ENCODE peak calls at places on chromosome 6, in eight cellular contexts. L is PC-3; H is aorta; O is coronary artery; B is CD8-positive, alpha-beta T cell; S is ovary; X is uterus; M is hepatocyte. Z is an unnamed sample.

GRCh38 chr6:112651239-112651638 is 304.1 kb downstream of the RFPL4B start:
- DNase-seq in L (no peak), H (no peak), O (no peak), B (no peak), S (no peak), X (no peak), M (no peak), Z (no peak)

GRCh38 chr6:27312146-27312949 is at the start of gene POM121L2:
- DNase-seq in L (peak), H (peak), O (no peak), B (peak), S (no peak), X (no peak), M (peak), Z (no peak)

GRCh38 chr6:170537329-170537728 is 15.8 kb downstream of the PSMB1 start:
- DNase-seq in L (no peak), H (no peak), O (no peak), B (no peak), S (no peak), X (no peak), M (no peak), Z (no peak)

GRCh38 chr6:4487538-4487937 is 288.7 kb upstream of the CDYL start:
- DNase-seq in L (peak), H (no peak), O (no peak), B (no peak), S (no peak), X (no peak), M (peak), Z (peak)

GRCh38 chr6:138509371-138509770 is 10.1 kb upstream of the NHSL1 start:
- DNase-seq in L (peak), H (peak), O (no peak), B (peak), S (no peak), X (no peak), M (peak), Z (no peak)

GRCh38 chr6:158560787-158561246 is 926 bp downstream of the TMEM181 start:
- DNase-seq in L (peak), H (peak), O (peak), B (no peak), S (peak), X (no peak), M (peak), Z (no peak)

GRCh38 chr6:21185849-21186478 is 407.6 kb upstream of the SOX4 start:
- DNase-seq in L (no peak), H (no peak), O (no peak), B (no peak), S (no peak), X (no peak), M (no peak), Z (no peak)

GRCh38 chr6:170080828-170081368 is 210.0 kb downstream of the DLL1 start:
- DNase-seq in L (no peak), H (peak), O (peak), B (no peak), S (no peak), X (no peak), M (no peak), Z (no peak)

GRCh38 chr6:167056370-167056769 is 57.2 kb downstream of the CEP43 start:
- DNase-seq in L (no peak), H (no peak), O (no peak), B (no peak), S (no peak), X (no peak), M (no peak), Z (no peak)

GRCh38 chr6:108736832-108737231 is 111.4 kb upstream of the ARMC2 start:
- DNase-seq in L (peak), H (peak), O (peak), B (no peak), S (no peak), X (peak), M (peak), Z (peak)

GRCh38 chr6:119313937-119314893 is 35.3 kb downstream of the MAN1A1 start:
- DNase-seq in L (no peak), H (no peak), O (no peak), B (no peak), S (no peak), X (no peak), M (no peak), Z (no peak)

GRCh38 chr6:68976260-68976659 is 341.2 kb downstream of the ADGRB3 start:
- DNase-seq in L (peak), H (no peak), O (no peak), B (no peak), S (no peak), X (no peak), M (no peak), Z (no peak)

GRCh38 chr6:107491791-107492674 is 2.1 kb downstream of the SOBP start:
- DNase-seq in L (no peak), H (peak), O (no peak), B (no peak), S (peak), X (peak), M (no peak), Z (no peak)

GRCh38 chr6:101079696-101080270 is 198.7 kb upstream of the ASCC3 start:
- DNase-seq in L (no peak), H (no peak), O (no peak), B (no peak), S (no peak), X (no peak), M (no peak), Z (no peak)

GRCh38 chr6:144652292-144652891 is 367.3 kb downstream of the UTRN start:
- DNase-seq in L (no peak), H (no peak), O (no peak), B (no peak), S (no peak), X (no peak), M (no peak), Z (no peak)

GRCh38 chr6:45787384-45787783 is 228.3 kb downstream of the CLIC5 start:
- DNase-seq in L (no peak), H (no peak), O (no peak), B (no peak), S (no peak), X (no peak), M (no peak), Z (no peak)

GRCh38 chr6:108746411-108746810 is 101.8 kb upstream of the ARMC2 start:
- DNase-seq in L (no peak), H (no peak), O (no peak), B (no peak), S (no peak), X (no peak), M (peak), Z (peak)

GRCh38 chr6:31401403-31401802 is 2.0 kb upstream of the MICA start:
- DNase-seq in L (peak), H (peak), O (no peak), B (no peak), S (peak), X (peak), M (peak), Z (peak)

GRCh38 chr6:127690092-127690491 is 113.1 kb downstream of the C6orf58 start:
- DNase-seq in L (peak), H (no peak), O (no peak), B (no peak), S (no peak), X (no peak), M (peak), Z (no peak)

GRCh38 chr6:154928325-154928922 is 66.7 kb upstream of the TIAM2 start:
- DNase-seq in L (peak), H (no peak), O (no peak), B (peak), S (peak), X (peak), M (peak), Z (no peak)

GRCh38 chr6:21845018-21845417 is 251.5 kb downstream of the SOX4 start:
- DNase-seq in L (no peak), H (no peak), O (no peak), B (no peak), S (no peak), X (no peak), M (no peak), Z (no peak)

GRCh38 chr6:12359051-12359450 is 68.9 kb downstream of the EDN1 start:
- DNase-seq in L (no peak), H (no peak), O (no peak), B (no peak), S (no peak), X (no peak), M (no peak), Z (no peak)

GRCh38 chr6:132096245-132096644 is 145.1 kb upstream of the CCN2 start:
- DNase-seq in L (no peak), H (no peak), O (no peak), B (no peak), S (no peak), X (no peak), M (no peak), Z (no peak)

GRCh38 chr6:5041955-5042354 is 38.1 kb upstream of the RPP40 start:
- DNase-seq in L (no peak), H (no peak), O (no peak), B (no peak), S (no peak), X (no peak), M (no peak), Z (no peak)

GRCh38 chr6:154345811-154346210 is 10.8 kb downstream of the IPCEF1 start:
- DNase-seq in L (no peak), H (no peak), O (no peak), B (no peak), S (no peak), X (no peak), M (no peak), Z (no peak)

GRCh38 chr6:100269189-100269588 is 195.5 kb downstream of the SIM1 start:
- DNase-seq in L (peak), H (no peak), O (no peak), B (no peak), S (no peak), X (no peak), M (no peak), Z (no peak)

GRCh38 chr6:75488026-75488425 is 5.6 kb downstream of the FILIP1 start:
- DNase-seq in L (no peak), H (no peak), O (no peak), B (no peak), S (no peak), X (peak), M (peak), Z (no peak)

GRCh38 chr6:122736166-122736565 is 43.4 kb upstream of the FABP7 start:
- DNase-seq in L (peak), H (no peak), O (no peak), B (no peak), S (no peak), X (no peak), M (no peak), Z (peak)

GRCh38 chr6:128586095-128586494 is 65.7 kb upstream of the PTPRK start:
- DNase-seq in L (no peak), H (no peak), O (no peak), B (no peak), S (no peak), X (no peak), M (no peak), Z (no peak)

GRCh38 chr6:107654736-107655135 is 164.8 kb downstream of the SOBP start:
- DNase-seq in L (no peak), H (no peak), O (no peak), B (no peak), S (no peak), X (no peak), M (no peak), Z (no peak)

GRCh38 chr6:124560836-124561585 is 401.2 kb upstream of the RNF217 start:
- DNase-seq in L (no peak), H (no peak), O (no peak), B (no peak), S (no peak), X (no peak), M (no peak), Z (no peak)

GRCh38 chr6:41367700-41368099 is 32.3 kb downstream of the NCR2 start:
- DNase-seq in L (peak), H (no peak), O (no peak), B (no peak), S (peak), X (peak), M (peak), Z (no peak)

GRCh38 chr6:19478273-19478672 is 358.9 kb upstream of the ID4 start:
- DNase-seq in L (no peak), H (no peak), O (no peak), B (no peak), S (no peak), X (no peak), M (no peak), Z (no peak)

GRCh38 chr6:98821739-98822405 is 12.5 kb upstream of the POU3F2 start:
- DNase-seq in L (no peak), H (no peak), O (no peak), B (no peak), S (no peak), X (no peak), M (no peak), Z (no peak)

GRCh38 chr6:32113386-32114352 is 4.5 kb upstream of the TNXB start:
- DNase-seq in L (peak), H (peak), O (peak), B (no peak), S (peak), X (peak), M (peak), Z (no peak)

GRCh38 chr6:109821494-109821893 is 130.4 kb downstream of the FIG4 start:
- DNase-seq in L (no peak), H (no peak), O (no peak), B (no peak), S (no peak), X (no peak), M (no peak), Z (no peak)

GRCh38 chr6:143742070-143742954 is 64.5 kb downstream of the PHACTR2 start:
- DNase-seq in L (no peak), H (peak), O (no peak), B (no peak), S (no peak), X (no peak), M (no peak), Z (no peak)

GRCh38 chr6:17971128-17972073 is 16.0 kb downstream of the KIF13A start:
- DNase-seq in L (peak), H (peak), O (no peak), B (no peak), S (no peak), X (peak), M (no peak), Z (no peak)

GRCh38 chr6:5525209-5525608 is 263.9 kb downstream of the FARS2 start:
- DNase-seq in L (no peak), H (no peak), O (no peak), B (no peak), S (no peak), X (no peak), M (peak), Z (no peak)

GRCh38 chr6:124670801-124671200 is 291.4 kb upstream of the RNF217 start:
- DNase-seq in L (no peak), H (no peak), O (no peak), B (no peak), S (no peak), X (no peak), M (no peak), Z (no peak)

GRCh38 chr6:1312444-1313363 is 806 bp downstream of the FOXQ1 start:
- DNase-seq in L (no peak), H (no peak), O (no peak), B (no peak), S (no peak), X (no peak), M (peak), Z (no peak)
- H3K27ac ChIP-seq in L (peak), H (no peak), O (no peak), B (no peak), S (no peak), X (no peak), M (peak), Z (peak)

DNA sequence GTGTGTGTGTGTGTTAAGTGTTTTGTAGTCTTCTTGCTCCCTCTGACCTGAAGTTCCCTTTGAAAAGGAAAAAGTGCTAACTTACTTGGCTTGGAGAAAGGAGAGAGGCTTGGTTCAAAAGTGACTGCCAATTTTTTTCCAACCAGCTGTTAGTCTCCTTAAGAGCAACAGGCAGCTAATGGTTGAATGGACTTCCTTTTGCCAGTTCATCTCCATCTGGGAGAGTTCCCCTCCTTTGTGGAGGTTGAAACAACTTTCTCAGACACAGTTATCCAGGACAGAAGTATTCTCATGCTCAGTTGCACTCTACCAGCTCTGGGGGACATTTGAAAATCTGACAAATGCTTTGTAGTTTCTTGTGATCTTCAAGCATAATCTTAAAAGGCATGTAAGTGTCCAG is 4.5 kb downstream of the RIPOR2 start:
- DNase-seq in L (no peak), H (no peak), O (no peak), B (no peak), S (no peak), X (no peak), M (no peak), Z (no peak)
- H3K27ac ChIP-seq in L (no peak), H (no peak), O (no peak), B (peak), S (no peak), X (peak), M (no peak), Z (no peak)

DNA sequence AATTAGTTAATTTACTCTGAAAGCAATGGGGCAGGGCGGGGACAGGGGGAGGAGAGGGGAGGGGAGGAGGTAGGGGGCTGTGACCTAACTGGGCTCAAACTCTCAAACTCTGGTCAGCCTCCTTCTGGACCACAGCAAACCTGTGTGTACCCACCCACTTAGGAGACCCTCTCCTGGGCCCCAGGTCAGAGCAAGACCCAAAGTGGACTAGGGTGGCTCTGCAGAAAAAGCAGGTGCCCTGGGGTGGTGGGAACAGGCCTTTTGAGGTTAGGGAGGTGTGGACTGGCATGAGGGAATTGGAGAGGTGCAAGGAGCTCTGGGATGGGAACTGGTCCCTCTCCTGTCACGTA is 51.3 kb downstream of the MRPL14 start:
- DNase-seq in L (no peak), H (no peak), O (no peak), B (no peak), S (no peak), X (no peak), M (no peak), Z (no peak)
- H3K27ac ChIP-seq in L (no peak), H (no peak), O (no peak), B (no peak), S (no peak), X (peak), M (peak), Z (peak)

GRCh38 chr6:149454405-149454848 is 30.4 kb downstream of the ZC3H12D start:
- DNase-seq in L (peak), H (peak), O (peak), B (no peak), S (peak), X (peak), M (peak), Z (no peak)
- H3K27ac ChIP-seq in L (no peak), H (no peak), O (peak), B (no peak), S (peak), X (peak), M (no peak), Z (no peak)

GRCh38 chr6:11043552-11043960 is 549 bp downstream of the ELOVL2 start:
- DNase-seq in L (no peak), H (no peak), O (no peak), B (no peak), S (no peak), X (no peak), M (peak), Z (no peak)
- H3K27ac ChIP-seq in L (no peak), H (no peak), O (no peak), B (no peak), S (no peak), X (no peak), M (no peak), Z (no peak)

DNA sequence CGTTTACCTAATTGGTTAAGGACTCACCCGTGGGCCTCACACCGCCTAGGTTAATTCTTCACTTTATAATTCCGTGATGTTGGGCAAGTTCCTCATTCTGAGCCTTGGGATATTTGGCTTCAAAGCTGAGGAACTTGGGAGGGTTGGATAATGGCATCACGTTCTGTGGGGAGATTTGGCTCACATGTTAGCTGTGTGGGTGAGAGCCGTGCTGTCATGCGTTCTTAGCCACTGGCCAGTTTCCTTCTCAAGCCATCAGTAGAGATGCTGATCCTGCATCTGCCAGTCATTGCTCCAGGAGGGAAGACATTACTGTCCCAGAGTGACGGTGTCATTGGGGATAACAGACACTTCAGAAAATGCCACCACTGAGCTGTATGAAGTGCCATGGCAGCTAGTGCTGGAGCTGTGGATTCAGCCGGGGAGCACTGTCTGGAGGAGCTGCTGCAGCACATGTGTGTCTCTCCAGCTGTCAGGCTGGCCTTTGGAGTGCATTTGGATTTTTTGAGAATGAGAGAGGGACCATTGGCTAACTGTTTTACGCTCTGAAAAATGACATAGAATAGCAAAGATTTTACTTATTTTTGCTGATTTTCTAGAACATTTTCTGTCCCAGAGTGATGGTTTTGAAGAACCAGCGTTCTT is 16.5 kb downstream of the IGF2R start:
- DNase-seq in L (no peak), H (no peak), O (no peak), B (no peak), S (no peak), X (no peak), M (no peak), Z (no peak)
- H3K27ac ChIP-seq in L (peak), H (no peak), O (no peak), B (no peak), S (no peak), X (no peak), M (no peak), Z (peak)

DNA sequence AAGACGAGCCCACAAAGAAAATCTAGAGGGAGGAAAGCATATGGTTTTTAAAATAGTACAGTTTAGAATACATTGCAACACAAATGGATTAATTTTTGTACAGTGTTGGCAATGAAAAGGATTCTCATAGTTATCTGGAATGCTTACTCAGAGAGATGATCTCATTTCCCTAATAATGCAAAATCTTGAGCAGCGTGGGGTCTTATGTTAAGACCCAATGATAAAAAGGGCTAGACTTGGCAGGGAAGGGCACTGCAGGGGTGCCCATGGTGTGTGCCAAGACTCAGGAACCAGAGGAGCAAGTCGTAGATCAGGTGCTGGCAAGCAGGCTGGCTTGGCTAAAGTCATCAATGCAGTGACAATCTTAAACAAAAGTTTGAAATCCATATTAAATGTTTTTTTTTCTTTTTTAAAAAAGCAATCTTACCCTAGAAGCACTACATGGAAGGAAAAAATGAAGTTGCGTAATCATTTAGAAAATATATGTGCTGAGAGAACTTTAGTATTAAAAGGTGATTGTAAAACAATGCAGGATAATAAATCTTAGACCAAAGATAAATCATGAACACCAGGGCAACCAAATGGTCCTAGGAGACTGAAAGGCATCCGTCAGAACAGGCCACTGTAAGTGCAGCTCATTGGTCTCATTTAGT is 268.5 kb downstream of the UST start:
- DNase-seq in L (peak), H (no peak), O (no peak), B (no peak), S (no peak), X (no peak), M (no peak), Z (no peak)
- H3K27ac ChIP-seq in L (peak), H (no peak), O (no peak), B (no peak), S (no peak), X (no peak), M (peak), Z (no peak)

DNA sequence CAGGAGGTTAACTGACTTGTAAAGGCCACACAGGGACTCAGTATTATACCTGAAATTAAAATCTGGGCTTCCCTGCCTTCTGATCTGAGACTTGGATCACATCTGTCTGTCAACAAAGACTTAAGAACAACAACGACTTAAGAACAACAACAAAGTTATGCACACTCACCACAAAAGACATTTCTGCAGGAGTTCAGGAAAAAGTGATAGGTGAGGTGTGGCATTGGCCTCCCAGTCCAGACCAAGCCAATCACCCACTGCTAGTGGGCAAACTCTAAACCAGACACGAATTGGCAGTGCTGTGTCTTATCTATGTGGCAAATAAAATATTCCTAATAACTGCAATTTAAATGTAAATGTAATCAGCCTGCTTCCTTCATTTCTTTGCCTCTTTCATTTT is 61.3 kb downstream of the PRDM1 start:
- DNase-seq in L (no peak), H (no peak), O (no peak), B (no peak), S (no peak), X (no peak), M (no peak), Z (no peak)
- H3K27ac ChIP-seq in L (peak), H (no peak), O (no peak), B (no peak), S (no peak), X (no peak), M (no peak), Z (no peak)

Z was measured in epithelial cell of prostate.